ENCODE peak calls at places on chromosome 21, in six cellular contexts. One of them, this sample, is unnamed.

GRCh38 chr21:41742073-41742875 is 24.6 kb downstream of the RIPK4 start:
- DNase-seq in activated B cell treated with CpG ODN at 0.5 μM for 24 hours: no peak
- DNase-seq in HFF-Myc: no peak
- DNase-seq in MCF 10A: no peak
- DNase-seq in CD4-positive, alpha-beta T cell: no peak
- DNase-seq in endothelial cell of umbilical vein: no peak
- DNase-seq in this sample: no peak

GRCh38 chr21:41366522-41367151 is 4.8 kb downstream of the MX2 start:
- DNase-seq in activated B cell treated with CpG ODN at 0.5 μM for 24 hours: peak
- DNase-seq in HFF-Myc: no peak
- DNase-seq in MCF 10A: peak
- DNase-seq in CD4-positive, alpha-beta T cell: peak
- DNase-seq in endothelial cell of umbilical vein: no peak
- DNase-seq in this sample: no peak

GRCh38 chr21:41908829-41909228 is 29.7 kb upstream of the PRDM15 start:
- DNase-seq in activated B cell treated with CpG ODN at 0.5 μM for 24 hours: no peak
- DNase-seq in HFF-Myc: no peak
- DNase-seq in MCF 10A: no peak
- DNase-seq in CD4-positive, alpha-beta T cell: no peak
- DNase-seq in endothelial cell of umbilical vein: no peak
- DNase-seq in this sample: no peak

GRCh38 chr21:43001316-43001715 is 27.0 kb downstream of the PKNOX1 start:
- DNase-seq in activated B cell treated with CpG ODN at 0.5 μM for 24 hours: no peak
- DNase-seq in HFF-Myc: no peak
- DNase-seq in MCF 10A: peak
- DNase-seq in CD4-positive, alpha-beta T cell: no peak
- DNase-seq in endothelial cell of umbilical vein: no peak
- DNase-seq in this sample: no peak

GRCh38 chr21:41816583-41817165 is 49.8 kb upstream of the RIPK4 start:
- DNase-seq in activated B cell treated with CpG ODN at 0.5 μM for 24 hours: peak
- DNase-seq in HFF-Myc: peak
- DNase-seq in MCF 10A: peak
- DNase-seq in CD4-positive, alpha-beta T cell: peak
- DNase-seq in endothelial cell of umbilical vein: peak
- DNase-seq in this sample: peak

GRCh38 chr21:45934570-45934969 is 47.0 kb upstream of the COL6A1 start:
- DNase-seq in activated B cell treated with CpG ODN at 0.5 μM for 24 hours: no peak
- DNase-seq in HFF-Myc: no peak
- DNase-seq in MCF 10A: no peak
- DNase-seq in CD4-positive, alpha-beta T cell: no peak
- DNase-seq in endothelial cell of umbilical vein: no peak
- DNase-seq in this sample: no peak

GRCh38 chr21:14748662-14749061 is 202.5 kb upstream of the SAMSN1 start:
- DNase-seq in activated B cell treated with CpG ODN at 0.5 μM for 24 hours: no peak
- DNase-seq in HFF-Myc: no peak
- DNase-seq in MCF 10A: no peak
- DNase-seq in CD4-positive, alpha-beta T cell: no peak
- DNase-seq in endothelial cell of umbilical vein: no peak
- DNase-seq in this sample: no peak

GRCh38 chr21:24671901-24672300 is 935.4 kb downstream of the MRPL39 start:
- DNase-seq in activated B cell treated with CpG ODN at 0.5 μM for 24 hours: no peak
- DNase-seq in HFF-Myc: no peak
- DNase-seq in MCF 10A: no peak
- DNase-seq in CD4-positive, alpha-beta T cell: no peak
- DNase-seq in endothelial cell of umbilical vein: no peak
- DNase-seq in this sample: no peak

GRCh38 chr21:33023574-33024277 is 2.0 kb upstream of the OLIG2 start:
- DNase-seq in activated B cell treated with CpG ODN at 0.5 μM for 24 hours: no peak
- DNase-seq in HFF-Myc: no peak
- DNase-seq in MCF 10A: no peak
- DNase-seq in CD4-positive, alpha-beta T cell: no peak
- DNase-seq in endothelial cell of umbilical vein: no peak
- DNase-seq in this sample: no peak

GRCh38 chr21:42836767-42837301 is 42.5 kb downstream of the WDR4 start:
- DNase-seq in activated B cell treated with CpG ODN at 0.5 μM for 24 hours: peak
- DNase-seq in HFF-Myc: no peak
- DNase-seq in MCF 10A: no peak
- DNase-seq in CD4-positive, alpha-beta T cell: peak
- DNase-seq in endothelial cell of umbilical vein: no peak
- DNase-seq in this sample: no peak

GRCh38 chr21:17527240-17527639 is 14.4 kb downstream of the CXADR start:
- DNase-seq in activated B cell treated with CpG ODN at 0.5 μM for 24 hours: no peak
- DNase-seq in HFF-Myc: no peak
- DNase-seq in MCF 10A: peak
- DNase-seq in CD4-positive, alpha-beta T cell: no peak
- DNase-seq in endothelial cell of umbilical vein: peak
- DNase-seq in this sample: no peak

GRCh38 chr21:15400905-15401304 is 328.9 kb upstream of the USP25 start:
- DNase-seq in activated B cell treated with CpG ODN at 0.5 μM for 24 hours: no peak
- DNase-seq in HFF-Myc: no peak
- DNase-seq in MCF 10A: peak
- DNase-seq in CD4-positive, alpha-beta T cell: no peak
- DNase-seq in endothelial cell of umbilical vein: peak
- DNase-seq in this sample: no peak

GRCh38 chr21:41361053-41361785 is 608 bp upstream of the MX2 start:
- DNase-seq in activated B cell treated with CpG ODN at 0.5 μM for 24 hours: no peak
- DNase-seq in HFF-Myc: no peak
- DNase-seq in MCF 10A: no peak
- DNase-seq in CD4-positive, alpha-beta T cell: no peak
- DNase-seq in endothelial cell of umbilical vein: no peak
- DNase-seq in this sample: no peak

GRCh38 chr21:28884481-28884880 is 108.2 kb downstream of the LTN1 start:
- DNase-seq in activated B cell treated with CpG ODN at 0.5 μM for 24 hours: no peak
- DNase-seq in HFF-Myc: no peak
- DNase-seq in MCF 10A: peak
- DNase-seq in CD4-positive, alpha-beta T cell: no peak
- DNase-seq in endothelial cell of umbilical vein: no peak
- DNase-seq in this sample: no peak

GRCh38 chr21:20790113-20790512 is 208.1 kb upstream of the NCAM2 start:
- DNase-seq in activated B cell treated with CpG ODN at 0.5 μM for 24 hours: no peak
- DNase-seq in HFF-Myc: no peak
- DNase-seq in MCF 10A: peak
- DNase-seq in CD4-positive, alpha-beta T cell: no peak
- DNase-seq in endothelial cell of umbilical vein: no peak
- DNase-seq in this sample: no peak

GRCh38 chr21:19999369-20000272 is 998.6 kb upstream of the NCAM2 start:
- DNase-seq in activated B cell treated with CpG ODN at 0.5 μM for 24 hours: no peak
- DNase-seq in HFF-Myc: no peak
- DNase-seq in MCF 10A: no peak
- DNase-seq in CD4-positive, alpha-beta T cell: no peak
- DNase-seq in endothelial cell of umbilical vein: no peak
- DNase-seq in this sample: no peak

GRCh38 chr21:34737115-34737514 is 68.3 kb downstream of the CLIC6 start:
- DNase-seq in activated B cell treated with CpG ODN at 0.5 μM for 24 hours: no peak
- DNase-seq in HFF-Myc: no peak
- DNase-seq in MCF 10A: peak
- DNase-seq in CD4-positive, alpha-beta T cell: no peak
- DNase-seq in endothelial cell of umbilical vein: no peak
- DNase-seq in this sample: no peak

GRCh38 chr21:25330266-25330665 is 277.0 kb downstream of the MRPL39 start:
- DNase-seq in activated B cell treated with CpG ODN at 0.5 μM for 24 hours: no peak
- DNase-seq in HFF-Myc: no peak
- DNase-seq in MCF 10A: no peak
- DNase-seq in CD4-positive, alpha-beta T cell: no peak
- DNase-seq in endothelial cell of umbilical vein: no peak
- DNase-seq in this sample: no peak

GRCh38 chr21:45612096-45613019 is 31.2 kb upstream of the PCBP3 start:
- DNase-seq in activated B cell treated with CpG ODN at 0.5 μM for 24 hours: peak
- DNase-seq in HFF-Myc: no peak
- DNase-seq in MCF 10A: peak
- DNase-seq in CD4-positive, alpha-beta T cell: no peak
- DNase-seq in endothelial cell of umbilical vein: no peak
- DNase-seq in this sample: no peak

GRCh38 chr21:42578761-42579415 is 65.2 kb downstream of the SLC37A1 start:
- DNase-seq in activated B cell treated with CpG ODN at 0.5 μM for 24 hours: no peak
- DNase-seq in HFF-Myc: no peak
- DNase-seq in MCF 10A: no peak
- DNase-seq in CD4-positive, alpha-beta T cell: peak
- DNase-seq in endothelial cell of umbilical vein: no peak
- DNase-seq in this sample: no peak

GRCh38 chr21:41675574-41675973 is 91.3 kb downstream of the RIPK4 start:
- DNase-seq in activated B cell treated with CpG ODN at 0.5 μM for 24 hours: no peak
- DNase-seq in HFF-Myc: no peak
- DNase-seq in MCF 10A: no peak
- DNase-seq in CD4-positive, alpha-beta T cell: no peak
- DNase-seq in endothelial cell of umbilical vein: no peak
- DNase-seq in this sample: no peak

GRCh38 chr21:34360488-34361241 is 3.1 kb upstream of the KCNE2 start:
- DNase-seq in activated B cell treated with CpG ODN at 0.5 μM for 24 hours: no peak
- DNase-seq in HFF-Myc: no peak
- DNase-seq in MCF 10A: no peak
- DNase-seq in CD4-positive, alpha-beta T cell: no peak
- DNase-seq in endothelial cell of umbilical vein: no peak
- DNase-seq in this sample: no peak

DNA sequence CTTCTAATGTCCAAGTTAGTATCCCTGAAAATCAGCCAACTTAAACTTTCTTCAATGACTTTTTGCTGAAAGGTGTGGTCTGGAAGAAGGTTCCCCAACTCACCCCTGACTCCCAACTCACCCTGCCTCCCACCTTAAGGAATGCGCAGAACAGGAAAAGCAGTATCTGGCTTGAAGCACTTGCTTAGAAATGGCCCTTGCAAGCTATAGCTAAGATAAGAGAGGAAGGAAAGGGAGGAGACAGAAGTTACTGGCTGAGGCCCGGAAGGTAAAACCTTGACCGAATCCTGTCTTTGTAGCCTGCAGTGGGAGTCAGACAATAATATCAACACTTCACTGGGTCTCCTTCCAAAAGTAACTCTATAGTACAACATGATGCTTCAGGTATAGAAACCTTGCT is 2.9 kb downstream of the CYYR1 start:
- DNase-seq in activated B cell treated with CpG ODN at 0.5 μM for 24 hours: no peak
- DNase-seq in HFF-Myc: no peak
- DNase-seq in MCF 10A: no peak
- DNase-seq in CD4-positive, alpha-beta T cell: no peak
- DNase-seq in endothelial cell of umbilical vein: peak
- DNase-seq in this sample: no peak
- TF ChIP-seq CTCF in activated B cell treated with CpG ODN at 0.5 μM for 24 hours: no peak
- TF ChIP-seq CTCF in HFF-Myc: no peak
- TF ChIP-seq CTCF in MCF 10A: no peak
- TF ChIP-seq CTCF in CD4-positive, alpha-beta T cell: no peak
- TF ChIP-seq CTCF in endothelial cell of umbilical vein: no peak
- TF ChIP-seq CTCF in this sample: no peak

DNA sequence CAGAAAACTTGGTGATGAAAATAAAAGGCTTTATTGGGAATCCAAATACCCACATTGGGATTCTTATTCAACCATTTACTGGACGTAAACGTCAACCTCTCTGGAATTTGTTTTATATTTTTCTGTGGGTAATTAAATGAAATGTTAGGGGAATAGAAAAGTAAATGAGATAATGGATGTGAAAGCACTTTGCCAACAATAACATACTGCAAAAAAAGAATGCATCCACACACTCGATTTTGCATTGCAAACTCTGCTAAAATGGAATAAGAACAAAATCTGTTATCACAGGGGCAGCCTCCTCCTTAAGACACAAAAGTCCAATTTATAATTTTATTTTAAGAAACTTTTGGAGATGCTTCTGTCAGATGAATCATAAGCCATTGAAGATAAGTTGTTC is 88.4 kb downstream of the ERG start:
- DNase-seq in activated B cell treated with CpG ODN at 0.5 μM for 24 hours: no peak
- DNase-seq in HFF-Myc: no peak
- DNase-seq in MCF 10A: no peak
- DNase-seq in CD4-positive, alpha-beta T cell: no peak
- DNase-seq in endothelial cell of umbilical vein: no peak
- DNase-seq in this sample: no peak
- TF ChIP-seq CTCF in activated B cell treated with CpG ODN at 0.5 μM for 24 hours: no peak
- TF ChIP-seq CTCF in HFF-Myc: no peak
- TF ChIP-seq CTCF in MCF 10A: no peak
- TF ChIP-seq CTCF in CD4-positive, alpha-beta T cell: no peak
- TF ChIP-seq CTCF in endothelial cell of umbilical vein: no peak
- TF ChIP-seq CTCF in this sample: no peak

GRCh38 chr21:36477559-36477958 is 2.4 kb downstream of the CLDN14 start:
- DNase-seq in activated B cell treated with CpG ODN at 0.5 μM for 24 hours: no peak
- DNase-seq in HFF-Myc: no peak
- DNase-seq in MCF 10A: no peak
- DNase-seq in CD4-positive, alpha-beta T cell: no peak
- DNase-seq in endothelial cell of umbilical vein: no peak
- DNase-seq in this sample: no peak

GRCh38 chr21:36480618-36481017 is 696 bp upstream of the CLDN14 start:
- DNase-seq in activated B cell treated with CpG ODN at 0.5 μM for 24 hours: no peak
- DNase-seq in HFF-Myc: no peak
- DNase-seq in MCF 10A: no peak
- DNase-seq in CD4-positive, alpha-beta T cell: no peak
- DNase-seq in endothelial cell of umbilical vein: no peak
- DNase-seq in this sample: no peak

GRCh38 chr21:36478207-36478701 is 1.7 kb downstream of the CLDN14 start:
- DNase-seq in activated B cell treated with CpG ODN at 0.5 μM for 24 hours: no peak
- DNase-seq in HFF-Myc: no peak
- DNase-seq in MCF 10A: peak
- DNase-seq in CD4-positive, alpha-beta T cell: no peak
- DNase-seq in endothelial cell of umbilical vein: peak
- DNase-seq in this sample: no peak

GRCh38 chr21:36479415-36480402 is at the start of gene CLDN14:
- DNase-seq in activated B cell treated with CpG ODN at 0.5 μM for 24 hours: no peak
- DNase-seq in HFF-Myc: no peak
- DNase-seq in MCF 10A: no peak
- DNase-seq in CD4-positive, alpha-beta T cell: no peak
- DNase-seq in endothelial cell of umbilical vein: no peak
- DNase-seq in this sample: no peak

GRCh38 chr21:36478941-36479340 is 981 bp downstream of the CLDN14 start:
- DNase-seq in activated B cell treated with CpG ODN at 0.5 μM for 24 hours: no peak
- DNase-seq in HFF-Myc: no peak
- DNase-seq in MCF 10A: no peak
- DNase-seq in CD4-positive, alpha-beta T cell: no peak
- DNase-seq in endothelial cell of umbilical vein: peak
- DNase-seq in this sample: no peak
- TF ChIP-seq CTCF in activated B cell treated with CpG ODN at 0.5 μM for 24 hours: no peak
- TF ChIP-seq CTCF in HFF-Myc: peak
- TF ChIP-seq CTCF in MCF 10A: no peak
- TF ChIP-seq CTCF in CD4-positive, alpha-beta T cell: no peak
- TF ChIP-seq CTCF in endothelial cell of umbilical vein: no peak
- TF ChIP-seq CTCF in this sample: no peak

DNA sequence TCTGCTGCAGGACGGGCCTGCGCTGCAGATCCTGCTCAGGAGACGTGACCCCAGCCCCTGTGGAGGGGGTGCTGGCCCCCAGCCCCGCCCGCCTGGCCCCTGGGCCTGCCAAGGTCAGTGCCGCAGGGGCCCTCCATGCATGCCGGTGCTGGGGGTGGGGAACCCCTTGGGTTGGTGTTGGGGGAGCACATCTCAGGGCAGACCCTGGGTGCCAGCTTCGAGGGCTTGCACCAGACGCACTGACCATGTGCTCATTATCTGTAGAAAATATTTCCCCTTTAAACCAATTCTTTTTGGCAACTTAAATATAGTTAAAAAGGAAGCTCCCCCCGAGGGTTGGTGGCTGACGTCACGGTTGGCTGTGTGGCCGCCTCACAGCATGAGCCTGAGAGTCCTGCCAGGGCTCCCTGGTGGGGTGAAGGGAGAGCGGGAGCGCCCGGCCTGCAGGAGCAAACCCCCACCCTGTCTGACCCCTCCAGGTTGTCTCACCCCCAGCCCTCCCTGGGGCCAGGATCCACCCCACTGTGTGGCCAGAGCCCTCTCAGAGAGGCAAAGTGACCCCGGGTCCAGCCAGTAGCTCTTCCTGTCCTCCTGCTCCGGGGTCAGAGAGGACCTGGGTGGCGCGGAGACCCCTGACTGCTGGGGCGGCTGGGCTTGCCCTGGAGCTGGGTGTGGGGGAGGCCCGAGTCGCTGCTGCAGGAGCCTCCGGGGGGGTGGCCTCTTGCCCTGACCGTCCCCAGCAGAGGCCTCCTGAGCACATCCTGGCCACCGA is 5.3 kb upstream of the PFKL start:
- DNase-seq in activated B cell treated with CpG ODN at 0.5 μM for 24 hours: no peak
- DNase-seq in HFF-Myc: no peak
- DNase-seq in MCF 10A: peak
- DNase-seq in CD4-positive, alpha-beta T cell: no peak
- DNase-seq in endothelial cell of umbilical vein: no peak
- DNase-seq in this sample: no peak
- TF ChIP-seq CTCF in activated B cell treated with CpG ODN at 0.5 μM for 24 hours: no peak
- TF ChIP-seq CTCF in HFF-Myc: no peak
- TF ChIP-seq CTCF in MCF 10A: no peak
- TF ChIP-seq CTCF in CD4-positive, alpha-beta T cell: no peak
- TF ChIP-seq CTCF in endothelial cell of umbilical vein: no peak
- TF ChIP-seq CTCF in this sample: no peak